ENCODE peak calls at places on chromosomes 6 and 20, in six cellular contexts. T is kidney tubule cell, E is fibroblast of lung, Q is activated T-helper 1 cell treated with Interleukin-2 at 50 U/mL for 16 hours, L is cardiac fibroblast, K is GM04503. N is an unnamed sample.

GRCh38 chr20:53270792-53271375 is 298.7 kb downstream of the TSHZ2 start:
- DNase-seq in T (no peak), E (no peak), Q (no peak), L (no peak), K (no peak), N (no peak)

GRCh38 chr20:11271319-11271718 is 597.5 kb upstream of the JAG1 start:
- DNase-seq in T (peak), E (no peak), Q (no peak), L (no peak), K (no peak), N (no peak)

GRCh38 chr6:138864343-138864890 is 68.5 kb downstream of the ECT2L start:
- DNase-seq in T (no peak), E (no peak), Q (no peak), L (peak), K (no peak), N (no peak)

GRCh38 chr6:20630617-20631448 is 96.6 kb downstream of the CDKAL1 start:
- DNase-seq in T (no peak), E (no peak), Q (no peak), L (no peak), K (no peak), N (no peak)

GRCh38 chr20:32052090-32052791 is at the start of gene HCK:
- DNase-seq in T (no peak), E (no peak), Q (no peak), L (no peak), K (no peak), N (no peak)

GRCh38 chr6:8420031-8420588 is 15.2 kb downstream of the SLC35B3 start:
- DNase-seq in T (no peak), E (no peak), Q (no peak), L (no peak), K (no peak), N (no peak)

GRCh38 chr6:37399131-37399530 is 33.9 kb upstream of the CMTR1 start:
- DNase-seq in T (no peak), E (no peak), Q (no peak), L (peak), K (no peak), N (no peak)

GRCh38 chr6:121436966-121437756 is 1.7 kb downstream of the GJA1 start:
- DNase-seq in T (peak), E (peak), Q (no peak), L (peak), K (no peak), N (no peak)

GRCh38 chr6:90429713-90430112 is 133.1 kb upstream of the BACH2 start:
- DNase-seq in T (no peak), E (peak), Q (no peak), L (no peak), K (no peak), N (no peak)

GRCh38 chr20:63036266-63036665 is 29.5 kb upstream of the BHLHE23 start:
- DNase-seq in T (no peak), E (no peak), Q (no peak), L (no peak), K (no peak), N (no peak)

GRCh38 chr20:50237349-50237748 is 46.7 kb downstream of the CEBPB start:
- DNase-seq in T (peak), E (no peak), Q (no peak), L (no peak), K (no peak), N (no peak)

GRCh38 chr6:20147469-20147868 is 64.8 kb downstream of the MBOAT1 start:
- DNase-seq in T (no peak), E (no peak), Q (no peak), L (no peak), K (no peak), N (no peak)

GRCh38 chr6:144485531-144485930 is 200.4 kb downstream of the UTRN start:
- DNase-seq in T (no peak), E (peak), Q (no peak), L (no peak), K (no peak), N (no peak)

GRCh38 chr6:15791401-15792137 is 128.7 kb upstream of the DTNBP1 start:
- DNase-seq in T (peak), E (no peak), Q (no peak), L (peak), K (no peak), N (no peak)

N was measured in T-helper 22 cell.